ENCODE peak calls at places on chromosomes 4 and X, in four cellular contexts. One of them, this sample, is unnamed.
A peak's percentile ranks its signal among the peaks of the same experiment; 100 is the strongest.

GRCh38 chr4:38182334-38182998 is 222.3 kb downstream of the PTTG2 start:
- DNase-seq in aorta: no peak
- DNase-seq in gastrocnemius medialis: no peak
- DNase-seq in astrocyte: no peak
- DNase-seq in this sample: no peak

GRCh38 chr4:186227744-186228513 is 622 bp downstream of the KLKB1 start:
- DNase-seq in aorta: no peak
- DNase-seq in astrocyte: no peak
- DNase-seq in gastrocnemius medialis: no peak
- DNase-seq in this sample: no peak

GRCh38 chr4:136731025-136731424 is 801.3 kb downstream of the PCDH18 start:
- DNase-seq in astrocyte: no peak
- DNase-seq in aorta: no peak
- DNase-seq in gastrocnemius medialis: no peak
- DNase-seq in this sample: peak; percentile 48

GRCh38 chrX:8726031-8726652 is 5.8 kb downstream of the ANOS1 start:
- DNase-seq in gastrocnemius medialis: no peak
- DNase-seq in astrocyte: peak; percentile 64
- DNase-seq in aorta: no peak
- DNase-seq in this sample: peak; percentile 70

GRCh38 chr4:36037127-36037526 is 207.2 kb downstream of the ARAP2 start:
- DNase-seq in gastrocnemius medialis: no peak
- DNase-seq in astrocyte: no peak
- DNase-seq in aorta: no peak
- DNase-seq in this sample: no peak

GRCh38 chrX:3763111-3763510 is 49.7 kb upstream of the PRKX start:
- DNase-seq in aorta: no peak
- DNase-seq in gastrocnemius medialis: no peak
- DNase-seq in astrocyte: no peak
- DNase-seq in this sample: no peak

GRCh38 chr4:19236473-19236872 is 1015.2 kb upstream of the SLIT2 start:
- DNase-seq in gastrocnemius medialis: no peak
- DNase-seq in aorta: no peak
- DNase-seq in astrocyte: no peak
- DNase-seq in this sample: no peak

GRCh38 chrX:114127411-114128025 is 456.4 kb upstream of the HTR2C start:
- DNase-seq in gastrocnemius medialis: no peak
- DNase-seq in astrocyte: no peak
- DNase-seq in aorta: no peak
- DNase-seq in this sample: no peak

GRCh38 chr4:10198365-10198764 is 81.8 kb upstream of the WDR1 start:
- DNase-seq in aorta: no peak
- DNase-seq in gastrocnemius medialis: no peak
- DNase-seq in astrocyte: no peak
- DNase-seq in this sample: no peak

GRCh38 chrX:153530411-153531145 is 13.1 kb downstream of the ATP2B3 start:
- DNase-seq in gastrocnemius medialis: no peak
- DNase-seq in aorta: no peak
- DNase-seq in astrocyte: no peak
- DNase-seq in this sample: no peak

GRCh38 chr4:80240976-80241375 is 25.5 kb upstream of the FGF5 start:
- DNase-seq in aorta: no peak
- DNase-seq in astrocyte: peak; percentile 63
- DNase-seq in gastrocnemius medialis: no peak
- DNase-seq in this sample: no peak

DNA sequence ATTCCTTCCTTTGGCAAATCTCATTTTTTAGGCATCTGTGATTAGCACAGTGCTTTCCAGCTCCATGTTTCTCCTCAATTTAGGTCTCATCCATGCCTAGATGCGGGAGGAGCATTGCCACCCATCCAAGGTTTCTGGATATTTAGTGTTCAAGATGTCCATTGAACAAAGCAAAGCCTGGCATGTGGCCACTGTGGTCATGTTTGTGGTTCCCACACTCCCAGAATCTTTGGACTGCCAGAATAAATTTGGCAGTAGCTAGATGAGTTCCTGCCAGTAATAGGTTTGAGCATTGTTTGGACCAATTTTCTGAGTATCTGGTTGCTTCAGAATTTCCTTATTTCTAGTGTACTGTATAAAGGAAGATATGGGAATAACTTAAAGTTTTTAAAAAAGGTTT is 1124.1 kb downstream of the ADGRL3 start:
- DNase-seq in astrocyte: peak; percentile 2
- DNase-seq in aorta: peak; percentile 55
- DNase-seq in gastrocnemius medialis: no peak
- DNase-seq in this sample: no peak
- H3K27ac ChIP-seq in astrocyte: no peak overlapping the region
- H3K27ac ChIP-seq in aorta: no peak overlapping the region
- H3K27ac ChIP-seq in gastrocnemius medialis: no peak overlapping the region
- H3K27ac ChIP-seq in this sample: no peak overlapping the region

DNA sequence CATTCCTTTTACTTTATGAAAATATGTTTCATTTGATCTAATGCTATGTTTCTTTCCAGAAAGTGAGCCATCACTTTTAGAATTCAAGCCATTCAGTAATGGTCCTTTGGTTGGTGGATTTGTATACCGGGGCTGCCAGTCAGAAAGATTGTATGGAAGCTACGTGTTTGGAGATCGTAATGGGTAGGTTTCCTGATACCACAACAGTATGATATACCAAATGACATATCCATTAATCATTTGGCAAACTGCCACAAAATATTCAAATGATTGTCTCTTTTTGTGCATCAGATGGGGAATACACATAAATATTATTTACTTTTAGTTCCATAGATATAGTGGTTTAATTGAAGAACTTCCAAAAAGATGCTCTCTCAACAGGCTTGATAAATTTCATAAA is 68.2 kb downstream of the HHIP start:
- DNase-seq in astrocyte: no peak
- DNase-seq in aorta: no peak
- DNase-seq in gastrocnemius medialis: no peak
- DNase-seq in this sample: peak; percentile 31
- H3K27ac ChIP-seq in astrocyte: no peak overlapping the region
- H3K27ac ChIP-seq in aorta: no peak overlapping the region
- H3K27ac ChIP-seq in gastrocnemius medialis: no peak overlapping the region
- H3K27ac ChIP-seq in this sample: no peak overlapping the region

GRCh38 chr4:75769044-75769443 is 44.7 kb downstream of the USO1 start:
- DNase-seq in gastrocnemius medialis: no peak
- DNase-seq in aorta: no peak
- DNase-seq in astrocyte: peak; percentile 38
- DNase-seq in this sample: peak; percentile 44
- H3K27ac ChIP-seq in gastrocnemius medialis: peak overlapping the region; percentile 40
- H3K27ac ChIP-seq in aorta: no peak overlapping the region
- H3K27ac ChIP-seq in astrocyte: no peak overlapping the region
- H3K27ac ChIP-seq in this sample: peak overlapping the region; percentile 31

DNA sequence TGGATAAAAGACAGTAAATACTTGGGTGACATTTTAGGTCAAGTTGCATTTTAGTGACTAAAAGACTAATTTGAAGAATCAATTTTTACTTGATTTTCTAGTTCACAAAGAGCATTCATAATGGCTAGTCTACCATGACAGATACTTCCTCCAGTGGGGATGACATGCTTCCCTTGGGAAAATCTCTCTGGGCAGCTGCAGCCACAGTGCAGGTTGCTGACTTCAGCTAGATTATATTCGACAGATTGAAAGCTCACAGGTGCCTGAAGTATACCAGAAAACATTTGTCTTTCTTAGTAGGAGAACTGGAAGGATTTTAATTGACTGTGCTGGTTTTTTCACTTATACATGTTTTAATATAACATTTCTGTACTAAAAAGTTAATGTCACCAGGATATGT is 209.5 kb upstream of the MAGEB2 start:
- DNase-seq in astrocyte: no peak
- DNase-seq in gastrocnemius medialis: no peak
- DNase-seq in aorta: no peak
- DNase-seq in this sample: no peak
- H3K27ac ChIP-seq in astrocyte: no peak overlapping the region
- H3K27ac ChIP-seq in gastrocnemius medialis: no peak overlapping the region
- H3K27ac ChIP-seq in aorta: no peak overlapping the region
- H3K27ac ChIP-seq in this sample: no peak overlapping the region

GRCh38 chr4:64158648-64159326 is 250.5 kb downstream of the TECRL start:
- DNase-seq in gastrocnemius medialis: no peak
- DNase-seq in aorta: peak; percentile 36
- DNase-seq in astrocyte: peak; percentile 32
- DNase-seq in this sample: peak; percentile 61

GRCh38 chr4:64156253-64156652 is 253.0 kb downstream of the TECRL start:
- DNase-seq in gastrocnemius medialis: no peak
- DNase-seq in astrocyte: no peak
- DNase-seq in aorta: no peak
- DNase-seq in this sample: no peak

GRCh38 chr4:64157397-64157796 is 251.9 kb downstream of the TECRL start:
- DNase-seq in aorta: no peak
- DNase-seq in astrocyte: no peak
- DNase-seq in gastrocnemius medialis: no peak
- DNase-seq in this sample: no peak
- H3K27ac ChIP-seq in aorta: no peak overlapping the region
- H3K27ac ChIP-seq in astrocyte: no peak overlapping the region
- H3K27ac ChIP-seq in gastrocnemius medialis: no peak overlapping the region
- H3K27ac ChIP-seq in this sample: no peak overlapping the region

GRCh38 chrX:72461766-72462165 is 110.9 kb downstream of the HDAC8 start:
- DNase-seq in astrocyte: peak; percentile 5
- DNase-seq in gastrocnemius medialis: no peak
- DNase-seq in aorta: no peak
- DNase-seq in this sample: no peak

GRCh38 chrX:72467171-72467570 is 105.5 kb downstream of the HDAC8 start:
- DNase-seq in aorta: no peak
- DNase-seq in gastrocnemius medialis: no peak
- DNase-seq in astrocyte: no peak
- DNase-seq in this sample: no peak

GRCh38 chrX:72468607-72469006 is 104.0 kb downstream of the HDAC8 start:
- DNase-seq in gastrocnemius medialis: no peak
- DNase-seq in astrocyte: no peak
- DNase-seq in aorta: no peak
- DNase-seq in this sample: no peak

GRCh38 chrX:72466493-72466892 is 106.2 kb downstream of the HDAC8 start:
- DNase-seq in aorta: no peak
- DNase-seq in gastrocnemius medialis: no peak
- DNase-seq in astrocyte: no peak
- DNase-seq in this sample: peak; percentile 65

GRCh38 chrX:72465882-72466281 is 106.8 kb downstream of the HDAC8 start:
- DNase-seq in astrocyte: no peak
- DNase-seq in aorta: no peak
- DNase-seq in gastrocnemius medialis: no peak
- DNase-seq in this sample: no peak
- H3K27ac ChIP-seq in astrocyte: no peak overlapping the region
- H3K27ac ChIP-seq in aorta: no peak overlapping the region
- H3K27ac ChIP-seq in gastrocnemius medialis: no peak overlapping the region
- H3K27ac ChIP-seq in this sample: no peak overlapping the region

GRCh38 chr4:184734758-184735157 is 862 bp upstream of the CENPU start:
- DNase-seq in gastrocnemius medialis: no peak
- DNase-seq in aorta: no peak
- DNase-seq in astrocyte: no peak
- DNase-seq in this sample: no peak
- H3K27ac ChIP-seq in gastrocnemius medialis: peak overlapping the region; percentile 73
- H3K27ac ChIP-seq in aorta: no peak overlapping the region
- H3K27ac ChIP-seq in astrocyte: peak overlapping the region; percentile 44
- H3K27ac ChIP-seq in this sample: peak overlapping the region; percentile 41

GRCh38 chrX:13428055-13428786 is 108.4 kb upstream of the ATXN3L start:
- DNase-seq in astrocyte: peak; percentile 78
- DNase-seq in aorta: no peak
- DNase-seq in gastrocnemius medialis: no peak
- DNase-seq in this sample: peak; percentile 41
- H3K27ac ChIP-seq in astrocyte: peak overlapping the region; percentile 93
- H3K27ac ChIP-seq in aorta: no peak overlapping the region
- H3K27ac ChIP-seq in gastrocnemius medialis: no peak overlapping the region
- H3K27ac ChIP-seq in this sample: peak overlapping the region; percentile 76

GRCh38 chr4:85595098-85595775 is 120.3 kb downstream of the ARHGAP24 start:
- DNase-seq in astrocyte: no peak
- DNase-seq in aorta: no peak
- DNase-seq in gastrocnemius medialis: no peak
- DNase-seq in this sample: no peak
- H3K27ac ChIP-seq in astrocyte: no peak overlapping the region
- H3K27ac ChIP-seq in aorta: no peak overlapping the region
- H3K27ac ChIP-seq in gastrocnemius medialis: no peak overlapping the region
- H3K27ac ChIP-seq in this sample: no peak overlapping the region

This sample was measured in fibroblast of lung.